ENCODE peak calls at places on chromosomes 5 and 9, in six cellular contexts. D, K, L, O, W and N are unnamed samples. For H3K4me1, the result is how much of the 10 kb centered on the place peaks cover.

GRCh38 chr5:10832421-10832820 is 71.4 kb upstream of the DAP start:
- DNase-seq in K (no peak), D (no peak), L (no peak), W (no peak), O (no peak), N (no peak)

GRCh38 chr5:169933624-169934023 is 46.7 kb downstream of the INSYN2B start:
- DNase-seq in O (no peak), L (no peak), K (no peak), W (no peak), D (no peak), N (no peak)

GRCh38 chr5:137220523-137220927 is 278.6 kb downstream of the SPOCK1 start:
- DNase-seq in L (no peak), K (no peak), D (peak), O (no peak), W (no peak), N (no peak)

GRCh38 chr5:96823900-96824351 is 16.2 kb upstream of the ERAP1 start:
- DNase-seq in L (no peak), W (no peak), D (no peak), K (no peak), O (no peak), N (no peak)

GRCh38 chr5:54883374-54884194 is 101.8 kb downstream of the ESM1 start:
- DNase-seq in O (peak), W (no peak), L (peak), D (peak), K (peak), N (peak)

GRCh38 chr5:170436335-170436734 is 47.2 kb upstream of the KCNMB1 start:
- DNase-seq in W (no peak), D (no peak), K (no peak), O (no peak), L (no peak), N (no peak)

GRCh38 chr5:161085081-161085480 is 233.1 kb upstream of the ATP10B start:
- DNase-seq in W (no peak), L (no peak), O (no peak), K (no peak), D (no peak), N (no peak)

GRCh38 chr9:90827181-90827866 is 25.7 kb downstream of the SYK start:
- DNase-seq in L (no peak), W (no peak), D (no peak), O (no peak), K (no peak), N (no peak)

GRCh38 chr5:167634432-167634831 is 657.0 kb upstream of the WWC1 start:
- DNase-seq in K (no peak), D (no peak), W (no peak), L (no peak), O (no peak), N (no peak)

GRCh38 chr9:115943591-115944165 is 209.9 kb upstream of the PAPPA start:
- DNase-seq in D (no peak), W (no peak), L (no peak), K (no peak), O (no peak), N (no peak)

GRCh38 chr9:14780251-14780650 is 57.7 kb upstream of the CER1 start:
- DNase-seq in O (no peak), W (no peak), K (no peak), D (no peak), L (no peak), N (no peak)

GRCh38 chr5:142253938-142254895 is 70.6 kb downstream of the SPRY4 start:
- DNase-seq in D (no peak), O (no peak), W (no peak), L (no peak), K (no peak), N (no peak)

GRCh38 chr5:34564706-34565235 is 91.4 kb upstream of the RAI14 start:
- DNase-seq in D (no peak), L (peak), O (no peak), W (no peak), K (no peak), N (no peak)

GRCh38 chr5:135149229-135149955 is 115.4 kb upstream of the PITX1 start:
- DNase-seq in K (no peak), D (no peak), O (no peak), L (no peak), W (no peak), N (no peak)

GRCh38 chr5:113215401-113216060 is 219.3 kb downstream of the TSSK1B start:
- DNase-seq in W (no peak), O (no peak), D (no peak), K (no peak), L (no peak), N (no peak)

GRCh38 chr5:36535390-36535789 is 71.0 kb upstream of the SLC1A3 start:
- DNase-seq in W (no peak), K (no peak), L (peak), O (no peak), D (no peak), N (no peak)

GRCh38 chr9:129336601-129337286 is 158.7 kb upstream of the IER5L start:
- DNase-seq in K (peak), O (peak), W (no peak), L (no peak), D (peak), N (peak)

GRCh38 chr9:134918646-134919045 is 934 bp upstream of the FCN1 start:
- DNase-seq in W (no peak), D (no peak), K (no peak), O (no peak), L (no peak), N (no peak)

GRCh38 chr5:176339304-176339703 is 22.3 kb downstream of the KIAA1191 start:
- DNase-seq in W (no peak), D (no peak), L (no peak), K (no peak), O (no peak), N (no peak)

GRCh38 chr5:69167488-69167845 is 517 bp downstream of the CCNB1 start:
- DNase-seq in O (no peak), L (no peak), D (no peak), K (no peak), W (no peak), N (no peak)

GRCh38 chr9:38423939-38424843 is at the start of gene IGFBPL1:
- DNase-seq in D (no peak), K (no peak), L (no peak), O (no peak), W (no peak), N (peak)

DNA sequence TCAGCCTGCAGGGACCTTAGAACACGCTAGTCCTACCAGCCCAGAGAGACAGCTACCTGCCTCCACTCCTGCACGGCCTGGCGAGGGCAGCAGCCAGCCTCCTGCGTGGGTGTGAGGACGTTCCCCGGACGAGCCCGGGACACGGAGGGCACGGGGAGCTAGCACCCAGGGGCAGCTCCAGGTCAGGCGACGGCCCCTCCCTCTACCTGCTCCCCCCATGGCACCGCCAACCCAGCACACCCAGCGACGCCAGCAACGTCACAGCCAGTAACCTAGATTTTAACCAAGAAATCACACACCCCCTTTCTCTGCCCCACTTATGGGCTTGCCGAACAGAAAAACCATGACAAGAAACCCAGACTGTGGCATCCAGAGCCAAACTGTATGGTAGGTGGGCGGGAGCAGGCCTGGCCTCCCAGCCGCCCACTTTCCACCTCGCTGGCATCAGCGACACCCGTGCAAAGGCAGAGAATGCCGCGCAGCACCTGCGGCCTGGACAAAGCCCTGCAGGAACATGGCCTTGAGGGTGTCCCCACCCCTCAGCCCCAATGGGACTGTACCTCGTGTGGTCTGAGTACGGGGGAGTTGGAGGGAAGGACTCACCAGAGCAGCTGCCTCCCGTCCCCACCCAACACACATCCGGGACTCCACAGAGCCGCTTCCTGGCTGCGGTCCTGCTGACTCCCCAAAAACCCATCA is 47.9 kb downstream of the NACC2 start:
- DNase-seq in W (no peak), O (no peak), K (no peak), L (no peak), D (no peak), N (no peak)
- H3K4me3 ChIP-seq in W (no peak), O (no peak), K (no peak), L (no peak), D (no peak), N (no peak)

GRCh38 chr5:149141224-149141956 is at the start of gene ABLIM3:
- DNase-seq in W (no peak), D (peak), K (peak), O (peak), L (peak), N (peak)

GRCh38 chr5:149141957-149142851 is 911 bp downstream of the ABLIM3 start:
- DNase-seq in W (no peak), K (no peak), L (peak), O (no peak), D (no peak), N (peak)

GRCh38 chr5:149145138-149145537 is 3.8 kb downstream of the ABLIM3 start:
- DNase-seq in L (no peak), W (no peak), D (no peak), K (no peak), O (no peak), N (no peak)

GRCh38 chr5:149144637-149145036 is 3.3 kb downstream of the ABLIM3 start:
- DNase-seq in K (no peak), D (no peak), L (no peak), O (no peak), W (no peak), N (no peak)

GRCh38 chr5:149143470-149143869 is 2.2 kb downstream of the ABLIM3 start:
- DNase-seq in D (peak), O (no peak), L (no peak), K (no peak), W (no peak), N (no peak)
- H3K4me1 ChIP-seq in D (under half), O (under half), L (half or more), K (under half), W (under half), N (under half)

GRCh38 chr9:106888992-106889631 is 26.1 kb downstream of the ZNF462 start:
- DNase-seq in O (no peak), W (no peak), D (no peak), L (no peak), K (no peak), N (no peak)

GRCh38 chr9:106890621-106891020 is 27.7 kb downstream of the ZNF462 start:
- DNase-seq in O (no peak), L (no peak), W (no peak), K (no peak), D (no peak), N (no peak)

GRCh38 chr9:106891286-106891685 is 28.3 kb downstream of the ZNF462 start:
- DNase-seq in K (no peak), W (no peak), O (no peak), L (no peak), D (no peak), N (no peak)

GRCh38 chr9:106893088-106893487 is 30.1 kb downstream of the ZNF462 start:
- DNase-seq in K (no peak), O (no peak), L (no peak), W (no peak), D (no peak), N (no peak)

DNA sequence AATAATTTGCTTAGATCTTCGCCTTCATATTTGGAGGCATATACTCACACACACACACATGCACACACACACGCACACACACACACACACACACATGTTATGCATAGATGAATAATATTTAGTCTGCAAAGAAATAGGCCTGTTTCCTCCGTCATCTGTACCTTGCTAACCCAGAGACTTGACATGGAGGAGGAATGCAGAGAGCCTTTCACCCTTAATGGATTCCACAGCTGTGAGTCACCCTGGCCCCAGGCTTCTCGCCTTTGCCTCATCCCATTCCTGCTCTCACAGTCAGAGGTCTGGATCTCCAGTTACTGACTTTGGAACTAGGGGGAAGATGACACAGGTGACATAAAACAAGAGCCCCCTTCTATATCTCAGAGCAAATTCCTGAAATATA is 29.7 kb downstream of the ZNF462 start:
- DNase-seq in D (peak), K (peak), O (no peak), L (no peak), W (no peak), N (no peak)
- H3K4me3 ChIP-seq in D (no peak), K (no peak), O (no peak), L (no peak), W (no peak), N (no peak)

DNA sequence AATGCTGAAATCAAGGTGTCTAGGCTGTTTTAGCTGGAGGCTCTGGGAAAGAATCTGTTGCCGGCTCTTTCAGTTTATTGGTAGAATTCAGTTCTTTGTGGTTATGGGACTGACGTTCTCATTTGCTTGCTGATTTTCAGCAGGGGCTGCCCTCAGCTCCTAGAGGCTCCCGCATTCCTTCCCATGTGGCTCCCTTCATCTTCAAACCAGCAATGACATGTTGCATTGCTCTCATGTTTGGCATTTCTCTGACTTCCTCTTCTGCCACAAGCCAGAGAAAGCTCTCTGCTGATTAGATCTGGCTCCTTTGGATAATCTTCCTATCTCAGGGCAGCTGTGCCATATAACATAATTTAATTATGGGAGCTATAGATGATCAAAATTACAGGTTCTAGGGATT is 360.3 kb downstream of the LRRC70 start:
- DNase-seq in L (no peak), W (no peak), D (no peak), K (no peak), O (no peak), N (no peak)
- H3K4me1 ChIP-seq in L (under half), W (under half), D (under half), K (under half), O (under half), N (under half)

GRCh38 chr9:1530681-1531080 is 480.5 kb downstream of the DMRT2 start:
- DNase-seq in D (no peak), O (no peak), W (no peak), K (no peak), L (no peak), N (no peak)
- H3K4me3 ChIP-seq in D (no peak), O (no peak), W (no peak), K (no peak), L (no peak), N (no peak)